ENCODE peak calls at places on chromosomes 11 and 22, in nine cellular contexts. One of them, this sample, is unnamed.

GRCh38 chr11:69005631-69006368 is 7.2 kb downstream of the MRGPRF start:
- DNase-seq in PC-9: no peak
- DNase-seq in heart right ventricle: no peak
- DNase-seq in OCI-LY7: no peak
- DNase-seq in pancreas: peak; percentile 40
- DNase-seq in left ventricle myocardium inferior: no peak
- DNase-seq in Panc1: no peak
- DNase-seq in left lung: no peak
- DNase-seq in brain microvascular endothelial cell: no peak
- DNase-seq in this sample: no peak

GRCh38 chr11:128036556-128037093 is 550.7 kb downstream of the ETS1 start:
- DNase-seq in PC-9: no peak
- DNase-seq in heart right ventricle: no peak
- DNase-seq in OCI-LY7: no peak
- DNase-seq in pancreas: no peak
- DNase-seq in left ventricle myocardium inferior: no peak
- DNase-seq in Panc1: no peak
- DNase-seq in left lung: no peak
- DNase-seq in brain microvascular endothelial cell: no peak
- DNase-seq in this sample: no peak

GRCh38 chr11:66044757-66045156 is 4.2 kb downstream of the GAL3ST3 start:
- DNase-seq in PC-9: no peak
- DNase-seq in heart right ventricle: no peak
- DNase-seq in OCI-LY7: no peak
- DNase-seq in pancreas: no peak
- DNase-seq in left ventricle myocardium inferior: no peak
- DNase-seq in Panc1: no peak
- DNase-seq in left lung: no peak
- DNase-seq in brain microvascular endothelial cell: no peak
- DNase-seq in this sample: no peak

GRCh38 chr11:68269414-68270081 is 2.2 kb downstream of the C11orf24 start:
- DNase-seq in PC-9: no peak
- DNase-seq in heart right ventricle: no peak
- DNase-seq in OCI-LY7: no peak
- DNase-seq in pancreas: no peak
- DNase-seq in left ventricle myocardium inferior: no peak
- DNase-seq in Panc1: no peak
- DNase-seq in left lung: no peak
- DNase-seq in brain microvascular endothelial cell: peak; percentile 87
- DNase-seq in this sample: no peak

GRCh38 chr11:65417221-65417701 is 5.3 kb upstream of the NEAT1 start:
- DNase-seq in PC-9: no peak
- DNase-seq in heart right ventricle: peak; percentile 45
- DNase-seq in OCI-LY7: peak; percentile 63
- DNase-seq in pancreas: peak; percentile 68
- DNase-seq in left ventricle myocardium inferior: peak; percentile 46
- DNase-seq in Panc1: no peak
- DNase-seq in left lung: peak; percentile 86
- DNase-seq in brain microvascular endothelial cell: no peak
- DNase-seq in this sample: no peak

GRCh38 chr22:29145321-29146072 is 60.2 kb upstream of the EMID1 start:
- DNase-seq in PC-9: no peak
- DNase-seq in heart right ventricle: no peak
- DNase-seq in OCI-LY7: no peak
- DNase-seq in pancreas: peak; percentile 46
- DNase-seq in left ventricle myocardium inferior: no peak
- DNase-seq in Panc1: no peak
- DNase-seq in left lung: no peak
- DNase-seq in brain microvascular endothelial cell: no peak
- DNase-seq in this sample: no peak

GRCh38 chr11:37506516-37506915 is 908.5 kb upstream of the RAG2 start:
- DNase-seq in PC-9: no peak
- DNase-seq in heart right ventricle: no peak
- DNase-seq in OCI-LY7: no peak
- DNase-seq in pancreas: no peak
- DNase-seq in left ventricle myocardium inferior: no peak
- DNase-seq in Panc1: no peak
- DNase-seq in left lung: no peak
- DNase-seq in brain microvascular endothelial cell: no peak
- DNase-seq in this sample: no peak

GRCh38 chr22:25829237-25829636 is 87.2 kb downstream of the MYO18B start:
- DNase-seq in PC-9: no peak
- DNase-seq in heart right ventricle: no peak
- DNase-seq in OCI-LY7: no peak
- DNase-seq in pancreas: no peak
- DNase-seq in left ventricle myocardium inferior: no peak
- DNase-seq in Panc1: no peak
- DNase-seq in left lung: no peak
- DNase-seq in brain microvascular endothelial cell: no peak
- DNase-seq in this sample: no peak

GRCh38 chr11:122645847-122646246 is 9.7 kb upstream of the UBASH3B start:
- DNase-seq in PC-9: no peak
- DNase-seq in heart right ventricle: no peak
- DNase-seq in OCI-LY7: no peak
- DNase-seq in pancreas: no peak
- DNase-seq in left ventricle myocardium inferior: no peak
- DNase-seq in Panc1: no peak
- DNase-seq in left lung: no peak
- DNase-seq in brain microvascular endothelial cell: no peak
- DNase-seq in this sample: no peak

GRCh38 chr11:124899376-124900145 is 1.9 kb upstream of the ROBO4 start:
- DNase-seq in PC-9: no peak
- DNase-seq in heart right ventricle: no peak
- DNase-seq in OCI-LY7: no peak
- DNase-seq in pancreas: no peak
- DNase-seq in left ventricle myocardium inferior: no peak
- DNase-seq in Panc1: no peak
- DNase-seq in left lung: no peak
- DNase-seq in brain microvascular endothelial cell: no peak
- DNase-seq in this sample: no peak

GRCh38 chr11:115678942-115679341 is 174.7 kb upstream of the CADM1 start:
- DNase-seq in PC-9: no peak
- DNase-seq in heart right ventricle: peak; percentile 33
- DNase-seq in OCI-LY7: no peak
- DNase-seq in pancreas: no peak
- DNase-seq in left ventricle myocardium inferior: no peak
- DNase-seq in Panc1: no peak
- DNase-seq in left lung: no peak
- DNase-seq in brain microvascular endothelial cell: no peak
- DNase-seq in this sample: no peak

GRCh38 chr11:117795726-117796455 is 1.1 kb downstream of the DSCAML1 start:
- DNase-seq in PC-9: no peak
- DNase-seq in heart right ventricle: no peak
- DNase-seq in OCI-LY7: no peak
- DNase-seq in pancreas: peak; percentile 57
- DNase-seq in left ventricle myocardium inferior: no peak
- DNase-seq in Panc1: no peak
- DNase-seq in left lung: no peak
- DNase-seq in brain microvascular endothelial cell: no peak
- DNase-seq in this sample: no peak

GRCh38 chr11:110022548-110022947 is 70.6 kb upstream of the ZC3H12C start:
- DNase-seq in PC-9: no peak
- DNase-seq in heart right ventricle: no peak
- DNase-seq in OCI-LY7: no peak
- DNase-seq in pancreas: no peak
- DNase-seq in left ventricle myocardium inferior: no peak
- DNase-seq in Panc1: no peak
- DNase-seq in left lung: no peak
- DNase-seq in brain microvascular endothelial cell: no peak
- DNase-seq in this sample: no peak

GRCh38 chr11:66870131-66870530 is 13.3 kb downstream of the LRFN4 start:
- DNase-seq in PC-9: no peak
- DNase-seq in heart right ventricle: no peak
- DNase-seq in OCI-LY7: no peak
- DNase-seq in pancreas: no peak
- DNase-seq in left ventricle myocardium inferior: no peak
- DNase-seq in Panc1: no peak
- DNase-seq in left lung: peak; percentile 78
- DNase-seq in brain microvascular endothelial cell: no peak
- DNase-seq in this sample: no peak

GRCh38 chr22:27959335-27960090 is 40.5 kb upstream of the PITPNB start:
- DNase-seq in PC-9: no peak
- DNase-seq in heart right ventricle: no peak
- DNase-seq in OCI-LY7: no peak
- DNase-seq in pancreas: no peak
- DNase-seq in left ventricle myocardium inferior: no peak
- DNase-seq in Panc1: no peak
- DNase-seq in left lung: no peak
- DNase-seq in brain microvascular endothelial cell: no peak
- DNase-seq in this sample: no peak
- TF ChIP-seq CTCF in PC-9: no peak
- TF ChIP-seq CTCF in heart right ventricle: no peak
- TF ChIP-seq CTCF in OCI-LY7: no peak
- TF ChIP-seq CTCF in pancreas: no peak
- TF ChIP-seq CTCF in left ventricle myocardium inferior: no peak
- TF ChIP-seq CTCF in Panc1: no peak
- TF ChIP-seq CTCF in left lung: no peak
- TF ChIP-seq CTCF in brain microvascular endothelial cell: no peak
- TF ChIP-seq CTCF in this sample: no peak

GRCh38 chr11:83019888-83020579 is 51.7 kb downstream of the RAB30 start:
- DNase-seq in PC-9: no peak
- DNase-seq in heart right ventricle: peak; percentile 64
- DNase-seq in OCI-LY7: no peak
- DNase-seq in pancreas: no peak
- DNase-seq in left ventricle myocardium inferior: peak; percentile 66
- DNase-seq in Panc1: no peak
- DNase-seq in left lung: no peak
- DNase-seq in brain microvascular endothelial cell: no peak
- DNase-seq in this sample: no peak

GRCh38 chr11:83024270-83024854 is 47.3 kb downstream of the RAB30 start:
- DNase-seq in PC-9: no peak
- DNase-seq in heart right ventricle: no peak
- DNase-seq in OCI-LY7: no peak
- DNase-seq in pancreas: no peak
- DNase-seq in left ventricle myocardium inferior: no peak
- DNase-seq in Panc1: no peak
- DNase-seq in left lung: no peak
- DNase-seq in brain microvascular endothelial cell: no peak
- DNase-seq in this sample: no peak

GRCh38 chr11:83020942-83021779 is 50.5 kb downstream of the RAB30 start:
- DNase-seq in PC-9: no peak
- DNase-seq in heart right ventricle: no peak
- DNase-seq in OCI-LY7: no peak
- DNase-seq in pancreas: no peak
- DNase-seq in left ventricle myocardium inferior: no peak
- DNase-seq in Panc1: no peak
- DNase-seq in left lung: no peak
- DNase-seq in brain microvascular endothelial cell: no peak
- DNase-seq in this sample: no peak

GRCh38 chr11:83023410-83023809 is 48.3 kb downstream of the RAB30 start:
- DNase-seq in PC-9: no peak
- DNase-seq in heart right ventricle: no peak
- DNase-seq in OCI-LY7: peak; percentile 63
- DNase-seq in pancreas: no peak
- DNase-seq in left ventricle myocardium inferior: no peak
- DNase-seq in Panc1: no peak
- DNase-seq in left lung: no peak
- DNase-seq in brain microvascular endothelial cell: no peak
- DNase-seq in this sample: no peak

GRCh38 chr11:83021780-83022125 is 49.9 kb downstream of the RAB30 start:
- DNase-seq in PC-9: no peak
- DNase-seq in heart right ventricle: no peak
- DNase-seq in OCI-LY7: no peak
- DNase-seq in pancreas: no peak
- DNase-seq in left ventricle myocardium inferior: no peak
- DNase-seq in Panc1: no peak
- DNase-seq in left lung: no peak
- DNase-seq in brain microvascular endothelial cell: no peak
- DNase-seq in this sample: no peak
- H3K4me3 ChIP-seq in PC-9: no peak overlapping the region
- H3K4me3 ChIP-seq in heart right ventricle: no peak overlapping the region
- H3K4me3 ChIP-seq in OCI-LY7: no peak overlapping the region
- H3K4me3 ChIP-seq in pancreas: no peak overlapping the region
- H3K4me3 ChIP-seq in left ventricle myocardium inferior: no peak overlapping the region
- H3K4me3 ChIP-seq in Panc1: no peak overlapping the region
- H3K4me3 ChIP-seq in left lung: no peak overlapping the region
- H3K4me3 ChIP-seq in brain microvascular endothelial cell: no peak overlapping the region
- H3K4me3 ChIP-seq in this sample: no peak overlapping the region

DNA sequence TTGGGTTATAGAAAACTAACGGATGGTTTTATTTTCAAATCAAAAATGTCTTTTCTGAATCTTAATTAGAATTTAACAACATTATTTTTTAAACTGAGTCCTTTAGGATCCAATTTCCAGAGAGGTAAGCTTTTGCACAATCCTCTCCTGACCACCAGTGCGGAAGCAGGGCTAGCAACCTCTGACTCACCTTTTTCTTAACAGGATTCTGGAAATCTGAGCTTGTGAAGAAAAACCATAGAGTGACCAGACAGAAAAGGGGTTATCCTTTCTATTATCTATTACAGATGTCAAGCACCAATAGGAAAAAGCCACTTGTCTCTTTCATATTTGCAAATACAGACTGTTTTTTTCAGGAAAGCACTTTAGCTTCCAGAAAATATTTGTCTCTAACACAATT is 25.3 kb downstream of the ALG9 start:
- DNase-seq in PC-9: peak; percentile 41
- DNase-seq in heart right ventricle: no peak
- DNase-seq in OCI-LY7: no peak
- DNase-seq in pancreas: no peak
- DNase-seq in left ventricle myocardium inferior: no peak
- DNase-seq in Panc1: no peak
- DNase-seq in left lung: no peak
- DNase-seq in brain microvascular endothelial cell: peak; percentile 35
- DNase-seq in this sample: no peak
- H3K36me3 ChIP-seq in PC-9: peaks cover 16% of the 10 kb centered on the region
- H3K36me3 ChIP-seq in heart right ventricle: peaks cover 25% of the 10 kb centered on the region
- H3K36me3 ChIP-seq in OCI-LY7: peaks cover 11% of the 10 kb centered on the region
- H3K36me3 ChIP-seq in pancreas: peaks cover 6% of the 10 kb centered on the region
- H3K36me3 ChIP-seq in left ventricle myocardium inferior: peaks cover 69% of the 10 kb centered on the region
- H3K36me3 ChIP-seq in Panc1: no peaks in the 10 kb centered on the region
- H3K36me3 ChIP-seq in left lung: no peaks in the 10 kb centered on the region
- H3K36me3 ChIP-seq in brain microvascular endothelial cell: peaks cover 4% of the 10 kb centered on the region
- H3K36me3 ChIP-seq in this sample: peaks cover 3% of the 10 kb centered on the region

GRCh38 chr11:100857236-100858005 is 170.3 kb downstream of the ARHGAP42 start:
- DNase-seq in PC-9: no peak
- DNase-seq in heart right ventricle: no peak
- DNase-seq in OCI-LY7: no peak
- DNase-seq in pancreas: no peak
- DNase-seq in left ventricle myocardium inferior: no peak
- DNase-seq in Panc1: no peak
- DNase-seq in left lung: no peak
- DNase-seq in brain microvascular endothelial cell: no peak
- DNase-seq in this sample: no peak

GRCh38 chr11:100851584-100852152 is 164.6 kb downstream of the ARHGAP42 start:
- DNase-seq in PC-9: no peak
- DNase-seq in heart right ventricle: no peak
- DNase-seq in OCI-LY7: no peak
- DNase-seq in pancreas: no peak
- DNase-seq in left ventricle myocardium inferior: no peak
- DNase-seq in Panc1: no peak
- DNase-seq in left lung: no peak
- DNase-seq in brain microvascular endothelial cell: no peak
- DNase-seq in this sample: no peak

GRCh38 chr11:100860318-100860896 is 173.3 kb downstream of the ARHGAP42 start:
- DNase-seq in PC-9: no peak
- DNase-seq in heart right ventricle: no peak
- DNase-seq in OCI-LY7: no peak
- DNase-seq in pancreas: no peak
- DNase-seq in left ventricle myocardium inferior: no peak
- DNase-seq in Panc1: no peak
- DNase-seq in left lung: no peak
- DNase-seq in brain microvascular endothelial cell: no peak
- DNase-seq in this sample: no peak

GRCh38 chr11:100851129-100851528 is 164.0 kb downstream of the ARHGAP42 start:
- DNase-seq in PC-9: no peak
- DNase-seq in heart right ventricle: no peak
- DNase-seq in OCI-LY7: no peak
- DNase-seq in pancreas: no peak
- DNase-seq in left ventricle myocardium inferior: no peak
- DNase-seq in Panc1: no peak
- DNase-seq in left lung: no peak
- DNase-seq in brain microvascular endothelial cell: no peak
- DNase-seq in this sample: no peak

GRCh38 chr11:100855466-100856067 is 168.5 kb downstream of the ARHGAP42 start:
- DNase-seq in PC-9: no peak
- DNase-seq in heart right ventricle: no peak
- DNase-seq in OCI-LY7: peak; percentile 39
- DNase-seq in pancreas: no peak
- DNase-seq in left ventricle myocardium inferior: no peak
- DNase-seq in Panc1: no peak
- DNase-seq in left lung: no peak
- DNase-seq in brain microvascular endothelial cell: no peak
- DNase-seq in this sample: no peak
- TF ChIP-seq CTCF in PC-9: peak; percentile 89
- TF ChIP-seq CTCF in heart right ventricle: peak; percentile 59
- TF ChIP-seq CTCF in OCI-LY7: peak; percentile 79
- TF ChIP-seq CTCF in pancreas: peak; percentile 67
- TF ChIP-seq CTCF in left ventricle myocardium inferior: peak; percentile 80
- TF ChIP-seq CTCF in Panc1: peak; percentile 69
- TF ChIP-seq CTCF in left lung: peak; percentile 55
- TF ChIP-seq CTCF in brain microvascular endothelial cell: peak; percentile 30
- TF ChIP-seq CTCF in this sample: peak; percentile 31

This sample was measured in BJ.